ENCODE peak calls at places on chromosomes 5 and 9, in nine cellular contexts. L, C, O, T, F, Q, V, P and S are unnamed samples.

GRCh38 chr5:124397290-124397689 is 349.1 kb downstream of the ZNF608 start:
- DNase-seq in L (no peak), C (no peak), O (no peak), T (no peak), F (peak), Q (no peak), V (no peak), P (no peak), S (no peak)

GRCh38 chr9:96009690-96010477 is 134.4 kb downstream of the ERCC6L2 start:
- DNase-seq in L (no peak), C (no peak), O (peak), T (no peak), F (no peak), Q (no peak), V (no peak), P (no peak), S (peak)

GRCh38 chr9:93083592-93084470 is 12.2 kb upstream of the CARD19 start:
- DNase-seq in L (no peak), C (no peak), O (no peak), T (no peak), F (no peak), Q (no peak), V (no peak), P (no peak), S (no peak)

GRCh38 chr9:134982311-134982710 is 64.6 kb upstream of the FCN1 start:
- DNase-seq in L (no peak), C (no peak), O (no peak), T (no peak), F (no peak), Q (no peak), V (no peak), P (no peak), S (no peak)

GRCh38 chr5:173315495-173316352 is 12.5 kb downstream of the STC2 start:
- DNase-seq in L (peak), C (no peak), O (no peak), T (no peak), F (peak), Q (peak), V (peak), P (peak), S (no peak)

GRCh38 chr5:136192526-136193395 is at the start of gene SMIM32:
- DNase-seq in L (no peak), C (peak), O (no peak), T (no peak), F (peak), Q (no peak), V (no peak), P (peak), S (no peak)

GRCh38 chr5:72815580-72816296 is 723 bp upstream of the TNPO1 start:
- DNase-seq in L (peak), C (no peak), O (no peak), T (no peak), F (peak), Q (no peak), V (no peak), P (peak), S (no peak)

GRCh38 chr5:57816108-57816507 is 333.5 kb upstream of the ACTBL2 start:
- DNase-seq in L (peak), C (no peak), O (no peak), T (peak), F (no peak), Q (peak), V (peak), P (peak), S (no peak)

GRCh38 chr5:75412111-75412990 is 75.3 kb downstream of the HMGCR start:
- DNase-seq in L (peak), C (no peak), O (no peak), T (no peak), F (peak), Q (no peak), V (no peak), P (no peak), S (no peak)